ENCODE peak calls at places on chromosomes 6 and 20, in eight cellular contexts. V is CD4-positive, alpha-beta T cell; E is GM13976; Q is DMS153; Y is occipital lobe; C is mesenchymal stem cell; G is activated CD8-positive, alpha-beta T cell treated with anti-CD3 and anti-CD28 coated beads for 36 hours; M is activated CD4-positive, alpha-beta T cell treated with anti-CD3 and anti-CD28 coated beads, Interleukin-2, amount 50 U/mL, for 24 hours. J is an unnamed sample.

GRCh38 chr20:9454781-9455180 is 59.6 kb upstream of the LAMP5 start:
- DNase-seq in G (no peak), Q (no peak), E (no peak), Y (no peak), C (peak), V (no peak), M (no peak), J (no peak)

GRCh38 chr6:106527979-106528378 is 101.3 kb downstream of the RTN4IP1 start:
- DNase-seq in M (no peak), G (no peak), Q (no peak), E (no peak), Y (no peak), C (peak), V (no peak), J (no peak)

GRCh38 chr6:155628315-155628714 is 172.7 kb upstream of the NOX3 start:
- DNase-seq in G (peak), C (no peak), V (no peak), E (peak), Q (no peak), M (no peak), Y (no peak), J (no peak)

GRCh38 chr6:53233309-53233708 is 84.7 kb upstream of the GCM1 start:
- DNase-seq in Y (no peak), V (no peak), E (no peak), G (no peak), M (no peak), Q (no peak), C (peak), J (no peak)

GRCh38 chr6:76448109-76448508 is 375.6 kb upstream of the IMPG1 start:
- DNase-seq in V (no peak), Y (no peak), G (no peak), E (no peak), M (no peak), Q (no peak), C (no peak), J (no peak)

GRCh38 chr6:75735491-75736186 is 13.4 kb upstream of the MYO6 start:
- DNase-seq in V (no peak), C (peak), Q (peak), G (no peak), M (no peak), E (peak), Y (no peak), J (no peak)

GRCh38 chr6:108714774-108715414 is 133.3 kb upstream of the ARMC2 start:
- DNase-seq in C (no peak), E (no peak), M (no peak), G (no peak), V (no peak), Y (no peak), Q (no peak), J (no peak)

GRCh38 chr6:39508513-39508912 is 186.0 kb upstream of the KCNK16 start:
- DNase-seq in G (no peak), C (no peak), E (no peak), V (no peak), Y (no peak), Q (peak), M (no peak), J (no peak)

GRCh38 chr6:162184465-162184864 is 543.1 kb downstream of the PRKN start:
- DNase-seq in G (no peak), Y (no peak), V (no peak), Q (no peak), M (no peak), E (no peak), C (no peak), J (no peak)

GRCh38 chr6:139903411-139904157 is 529.1 kb upstream of the CITED2 start:
- DNase-seq in C (no peak), G (no peak), M (no peak), E (peak), V (no peak), Y (no peak), Q (no peak), J (no peak)

GRCh38 chr6:41536884-41537347 is 9.3 kb upstream of the FOXP4 start:
- DNase-seq in V (no peak), G (no peak), M (no peak), Q (peak), E (no peak), C (no peak), Y (no peak), J (peak)

GRCh38 chr20:64024141-64024990 is 11.6 kb upstream of the C20orf204 start:
- DNase-seq in Q (no peak), V (no peak), G (no peak), E (no peak), M (no peak), C (no peak), Y (no peak), J (no peak)

GRCh38 chr6:27836783-27837635 is 75.2 kb downstream of the OR2B2 start:
- DNase-seq in V (peak), E (peak), Y (peak), M (no peak), C (peak), G (peak), Q (peak), J (no peak)

GRCh38 chr6:108510461-108511319 is 50.0 kb upstream of the FOXO3 start:
- DNase-seq in V (no peak), G (no peak), C (no peak), Q (no peak), Y (no peak), E (no peak), M (no peak), J (no peak)

GRCh38 chr6:1554241-1554880 is 55.4 kb upstream of the FOXC1 start:
- DNase-seq in G (peak), E (no peak), M (no peak), C (no peak), Y (no peak), V (no peak), Q (no peak), J (no peak)

GRCh38 chr6:116561377-116562018 is 7.9 kb downstream of the CALHM4 start:
- DNase-seq in Y (peak), E (peak), C (peak), G (peak), V (peak), M (no peak), Q (peak), J (peak)

GRCh38 chr6:83593395-83593785 is 81.1 kb downstream of the PRSS35 start:
- DNase-seq in G (no peak), M (no peak), V (no peak), C (no peak), E (no peak), Y (no peak), Q (no peak), J (peak)

GRCh38 chr6:25266425-25267135 is 12.6 kb upstream of the CARMIL1 start:
- DNase-seq in G (no peak), V (no peak), Y (no peak), E (no peak), Q (no peak), M (no peak), C (no peak), J (no peak)

GRCh38 chr6:52284131-52284459 is 447 bp downstream of the MCM3 start:
- DNase-seq in C (peak), G (peak), M (no peak), Q (no peak), Y (no peak), E (no peak), V (no peak), J (peak)

GRCh38 chr6:156126535-156126934 is 650.6 kb upstream of the ARID1B start:
- DNase-seq in M (no peak), V (no peak), C (no peak), E (no peak), Q (no peak), Y (no peak), G (no peak), J (no peak)

GRCh38 chr6:99151634-99152344 is 197.7 kb downstream of the FAXC start:
- DNase-seq in V (no peak), G (peak), M (no peak), C (peak), E (peak), Y (no peak), Q (no peak), J (no peak)